ENCODE peak calls at places on chromosomes 16 and 17, in ten cellular contexts. One of them, this sample, is unnamed.

GRCh38 chr16:28837672-28838557 is 8.2 kb downstream of the TUFM start:
- DNase-seq in upper lobe of right lung: no peak
- DNase-seq in hippocampal formation: no peak
- DNase-seq in sigmoid colon: no peak
- DNase-seq in NCI-H2081 treated with DMSO at 0.1 percent for 48 hours: no peak
- DNase-seq in skeletal muscle cell: no peak
- DNase-seq in foreskin fibroblast: peak; percentile 9
- DNase-seq in HS-5: no peak
- DNase-seq in pancreas: no peak
- DNase-seq in stimulated activated CD8-positive, alpha-beta memory T cell treated with anti-CD3 and anti-CD28 coated beads, Interleukin-7, amount 100 ng/mL, for 1 hour: no peak
- DNase-seq in this sample: no peak

GRCh38 chr17:49217651-49218413 is 7.3 kb downstream of the ABI3 start:
- DNase-seq in upper lobe of right lung: peak; percentile 86
- DNase-seq in hippocampal formation: no peak
- DNase-seq in sigmoid colon: peak; percentile 75
- DNase-seq in NCI-H2081 treated with DMSO at 0.1 percent for 48 hours: no peak
- DNase-seq in skeletal muscle cell: no peak
- DNase-seq in foreskin fibroblast: no peak
- DNase-seq in HS-5: no peak
- DNase-seq in pancreas: no peak
- DNase-seq in stimulated activated CD8-positive, alpha-beta memory T cell treated with anti-CD3 and anti-CD28 coated beads, Interleukin-7, amount 100 ng/mL, for 1 hour: no peak
- DNase-seq in this sample: no peak

GRCh38 chr16:66470556-66470955 is 43.5 kb downstream of the BEAN1 start:
- DNase-seq in upper lobe of right lung: no peak
- DNase-seq in hippocampal formation: no peak
- DNase-seq in sigmoid colon: peak; percentile 27
- DNase-seq in NCI-H2081 treated with DMSO at 0.1 percent for 48 hours: no peak
- DNase-seq in skeletal muscle cell: no peak
- DNase-seq in foreskin fibroblast: no peak
- DNase-seq in HS-5: no peak
- DNase-seq in pancreas: no peak
- DNase-seq in stimulated activated CD8-positive, alpha-beta memory T cell treated with anti-CD3 and anti-CD28 coated beads, Interleukin-7, amount 100 ng/mL, for 1 hour: no peak
- DNase-seq in this sample: no peak

GRCh38 chr17:82334204-82334621 is 647 bp upstream of the SECTM1 start:
- DNase-seq in upper lobe of right lung: peak; percentile 68
- DNase-seq in hippocampal formation: no peak
- DNase-seq in sigmoid colon: no peak
- DNase-seq in NCI-H2081 treated with DMSO at 0.1 percent for 48 hours: no peak
- DNase-seq in skeletal muscle cell: no peak
- DNase-seq in foreskin fibroblast: no peak
- DNase-seq in HS-5: no peak
- DNase-seq in pancreas: no peak
- DNase-seq in stimulated activated CD8-positive, alpha-beta memory T cell treated with anti-CD3 and anti-CD28 coated beads, Interleukin-7, amount 100 ng/mL, for 1 hour: no peak
- DNase-seq in this sample: peak; percentile 56

GRCh38 chr16:30121741-30122620 is 1.0 kb downstream of the MAPK3 start:
- DNase-seq in upper lobe of right lung: peak; percentile 67
- DNase-seq in hippocampal formation: peak; percentile 12
- DNase-seq in sigmoid colon: peak; percentile 89
- DNase-seq in NCI-H2081 treated with DMSO at 0.1 percent for 48 hours: no peak
- DNase-seq in skeletal muscle cell: no peak
- DNase-seq in foreskin fibroblast: peak; percentile 40
- DNase-seq in HS-5: no peak
- DNase-seq in pancreas: no peak
- DNase-seq in stimulated activated CD8-positive, alpha-beta memory T cell treated with anti-CD3 and anti-CD28 coated beads, Interleukin-7, amount 100 ng/mL, for 1 hour: no peak
- DNase-seq in this sample: peak; percentile 70

GRCh38 chr17:28320215-28321061 is 1.4 kb downstream of the TMEM97 start:
- DNase-seq in upper lobe of right lung: no peak
- DNase-seq in hippocampal formation: no peak
- DNase-seq in sigmoid colon: no peak
- DNase-seq in NCI-H2081 treated with DMSO at 0.1 percent for 48 hours: no peak
- DNase-seq in skeletal muscle cell: no peak
- DNase-seq in foreskin fibroblast: no peak
- DNase-seq in HS-5: no peak
- DNase-seq in pancreas: no peak
- DNase-seq in stimulated activated CD8-positive, alpha-beta memory T cell treated with anti-CD3 and anti-CD28 coated beads, Interleukin-7, amount 100 ng/mL, for 1 hour: no peak
- DNase-seq in this sample: no peak

GRCh38 chr16:48300391-48300856 is 53.1 kb upstream of the ABCC11 start:
- DNase-seq in upper lobe of right lung: no peak
- DNase-seq in hippocampal formation: no peak
- DNase-seq in sigmoid colon: no peak
- DNase-seq in NCI-H2081 treated with DMSO at 0.1 percent for 48 hours: no peak
- DNase-seq in skeletal muscle cell: peak; percentile 67
- DNase-seq in foreskin fibroblast: peak; percentile 79
- DNase-seq in HS-5: no peak
- DNase-seq in pancreas: no peak
- DNase-seq in stimulated activated CD8-positive, alpha-beta memory T cell treated with anti-CD3 and anti-CD28 coated beads, Interleukin-7, amount 100 ng/mL, for 1 hour: no peak
- DNase-seq in this sample: no peak

GRCh38 chr17:38469875-38470274 is 41.6 kb downstream of the ARHGAP23 start:
- DNase-seq in upper lobe of right lung: no peak
- DNase-seq in hippocampal formation: no peak
- DNase-seq in sigmoid colon: no peak
- DNase-seq in NCI-H2081 treated with DMSO at 0.1 percent for 48 hours: no peak
- DNase-seq in skeletal muscle cell: no peak
- DNase-seq in foreskin fibroblast: peak; percentile 76
- DNase-seq in HS-5: no peak
- DNase-seq in pancreas: no peak
- DNase-seq in stimulated activated CD8-positive, alpha-beta memory T cell treated with anti-CD3 and anti-CD28 coated beads, Interleukin-7, amount 100 ng/mL, for 1 hour: no peak
- DNase-seq in this sample: no peak

GRCh38 chr16:71401988-71402387 is 39.9 kb downstream of the TLE7 start:
- DNase-seq in upper lobe of right lung: no peak
- DNase-seq in hippocampal formation: no peak
- DNase-seq in sigmoid colon: no peak
- DNase-seq in NCI-H2081 treated with DMSO at 0.1 percent for 48 hours: no peak
- DNase-seq in skeletal muscle cell: no peak
- DNase-seq in foreskin fibroblast: no peak
- DNase-seq in HS-5: no peak
- DNase-seq in pancreas: no peak
- DNase-seq in stimulated activated CD8-positive, alpha-beta memory T cell treated with anti-CD3 and anti-CD28 coated beads, Interleukin-7, amount 100 ng/mL, for 1 hour: no peak
- DNase-seq in this sample: no peak

GRCh38 chr17:77354420-77354720 is 213.6 kb downstream of the SEC14L1 start:
- DNase-seq in upper lobe of right lung: no peak
- DNase-seq in hippocampal formation: no peak
- DNase-seq in sigmoid colon: no peak
- DNase-seq in NCI-H2081 treated with DMSO at 0.1 percent for 48 hours: no peak
- DNase-seq in skeletal muscle cell: no peak
- DNase-seq in foreskin fibroblast: no peak
- DNase-seq in HS-5: no peak
- DNase-seq in pancreas: no peak
- DNase-seq in stimulated activated CD8-positive, alpha-beta memory T cell treated with anti-CD3 and anti-CD28 coated beads, Interleukin-7, amount 100 ng/mL, for 1 hour: no peak
- DNase-seq in this sample: no peak

GRCh38 chr16:7967986-7968509 is 622.3 kb downstream of the TMEM114 start:
- DNase-seq in upper lobe of right lung: no peak
- DNase-seq in hippocampal formation: no peak
- DNase-seq in sigmoid colon: no peak
- DNase-seq in NCI-H2081 treated with DMSO at 0.1 percent for 48 hours: no peak
- DNase-seq in skeletal muscle cell: no peak
- DNase-seq in foreskin fibroblast: no peak
- DNase-seq in HS-5: no peak
- DNase-seq in pancreas: no peak
- DNase-seq in stimulated activated CD8-positive, alpha-beta memory T cell treated with anti-CD3 and anti-CD28 coated beads, Interleukin-7, amount 100 ng/mL, for 1 hour: no peak
- DNase-seq in this sample: no peak

GRCh38 chr16:578870-579405 is 9.2 kb downstream of the PIGQ start:
- DNase-seq in upper lobe of right lung: peak; percentile 91
- DNase-seq in hippocampal formation: no peak
- DNase-seq in sigmoid colon: peak; percentile 85
- DNase-seq in NCI-H2081 treated with DMSO at 0.1 percent for 48 hours: no peak
- DNase-seq in skeletal muscle cell: no peak
- DNase-seq in foreskin fibroblast: peak; percentile 83
- DNase-seq in HS-5: no peak
- DNase-seq in pancreas: peak; percentile 73
- DNase-seq in stimulated activated CD8-positive, alpha-beta memory T cell treated with anti-CD3 and anti-CD28 coated beads, Interleukin-7, amount 100 ng/mL, for 1 hour: no peak
- DNase-seq in this sample: no peak

GRCh38 chr17:63675607-63676539 is 24.1 kb downstream of the LIMD2 start:
- DNase-seq in upper lobe of right lung: peak; percentile 83
- DNase-seq in hippocampal formation: no peak
- DNase-seq in sigmoid colon: peak; percentile 84
- DNase-seq in NCI-H2081 treated with DMSO at 0.1 percent for 48 hours: peak; percentile 38
- DNase-seq in skeletal muscle cell: peak; percentile 31
- DNase-seq in foreskin fibroblast: peak; percentile 73
- DNase-seq in HS-5: peak; percentile 60
- DNase-seq in pancreas: peak; percentile 86
- DNase-seq in stimulated activated CD8-positive, alpha-beta memory T cell treated with anti-CD3 and anti-CD28 coated beads, Interleukin-7, amount 100 ng/mL, for 1 hour: no peak
- DNase-seq in this sample: peak; percentile 74

GRCh38 chr17:53628011-53628410 is 194.7 kb upstream of the KIF2B start:
- DNase-seq in upper lobe of right lung: no peak
- DNase-seq in hippocampal formation: no peak
- DNase-seq in sigmoid colon: no peak
- DNase-seq in NCI-H2081 treated with DMSO at 0.1 percent for 48 hours: no peak
- DNase-seq in skeletal muscle cell: peak; percentile 52
- DNase-seq in foreskin fibroblast: peak; percentile 57
- DNase-seq in HS-5: peak; percentile 76
- DNase-seq in pancreas: no peak
- DNase-seq in stimulated activated CD8-positive, alpha-beta memory T cell treated with anti-CD3 and anti-CD28 coated beads, Interleukin-7, amount 100 ng/mL, for 1 hour: no peak
- DNase-seq in this sample: no peak

GRCh38 chr16:71880176-71880575 is 3.8 kb downstream of the ZNF821 start:
- DNase-seq in upper lobe of right lung: no peak
- DNase-seq in hippocampal formation: peak; percentile 9
- DNase-seq in sigmoid colon: no peak
- DNase-seq in NCI-H2081 treated with DMSO at 0.1 percent for 48 hours: no peak
- DNase-seq in skeletal muscle cell: no peak
- DNase-seq in foreskin fibroblast: no peak
- DNase-seq in HS-5: no peak
- DNase-seq in pancreas: no peak
- DNase-seq in stimulated activated CD8-positive, alpha-beta memory T cell treated with anti-CD3 and anti-CD28 coated beads, Interleukin-7, amount 100 ng/mL, for 1 hour: no peak
- DNase-seq in this sample: no peak

GRCh38 chr16:49755291-49755611 is 100.7 kb downstream of the ZNF423 start:
- DNase-seq in upper lobe of right lung: no peak
- DNase-seq in hippocampal formation: peak; percentile 32
- DNase-seq in sigmoid colon: no peak
- DNase-seq in NCI-H2081 treated with DMSO at 0.1 percent for 48 hours: no peak
- DNase-seq in skeletal muscle cell: no peak
- DNase-seq in foreskin fibroblast: peak; percentile 75
- DNase-seq in HS-5: no peak
- DNase-seq in pancreas: no peak
- DNase-seq in stimulated activated CD8-positive, alpha-beta memory T cell treated with anti-CD3 and anti-CD28 coated beads, Interleukin-7, amount 100 ng/mL, for 1 hour: no peak
- DNase-seq in this sample: no peak

GRCh38 chr16:309476-309875 is 26.5 kb downstream of the PDIA2 start:
- DNase-seq in upper lobe of right lung: no peak
- DNase-seq in hippocampal formation: no peak
- DNase-seq in sigmoid colon: no peak
- DNase-seq in NCI-H2081 treated with DMSO at 0.1 percent for 48 hours: no peak
- DNase-seq in skeletal muscle cell: no peak
- DNase-seq in foreskin fibroblast: no peak
- DNase-seq in HS-5: no peak
- DNase-seq in pancreas: no peak
- DNase-seq in stimulated activated CD8-positive, alpha-beta memory T cell treated with anti-CD3 and anti-CD28 coated beads, Interleukin-7, amount 100 ng/mL, for 1 hour: no peak
- DNase-seq in this sample: no peak

GRCh38 chr16:1296688-1297412 is 12.6 kb upstream of the UBE2I start:
- DNase-seq in upper lobe of right lung: no peak
- DNase-seq in hippocampal formation: no peak
- DNase-seq in sigmoid colon: no peak
- DNase-seq in NCI-H2081 treated with DMSO at 0.1 percent for 48 hours: no peak
- DNase-seq in skeletal muscle cell: no peak
- DNase-seq in foreskin fibroblast: peak; percentile 81
- DNase-seq in HS-5: peak; percentile 77
- DNase-seq in pancreas: peak; percentile 61
- DNase-seq in stimulated activated CD8-positive, alpha-beta memory T cell treated with anti-CD3 and anti-CD28 coated beads, Interleukin-7, amount 100 ng/mL, for 1 hour: no peak
- DNase-seq in this sample: no peak

GRCh38 chr16:87824991-87825841 is 44.1 kb downstream of the SLC7A5 start:
- DNase-seq in upper lobe of right lung: no peak
- DNase-seq in hippocampal formation: no peak
- DNase-seq in sigmoid colon: no peak
- DNase-seq in NCI-H2081 treated with DMSO at 0.1 percent for 48 hours: no peak
- DNase-seq in skeletal muscle cell: no peak
- DNase-seq in foreskin fibroblast: no peak
- DNase-seq in HS-5: no peak
- DNase-seq in pancreas: no peak
- DNase-seq in stimulated activated CD8-positive, alpha-beta memory T cell treated with anti-CD3 and anti-CD28 coated beads, Interleukin-7, amount 100 ng/mL, for 1 hour: no peak
- DNase-seq in this sample: no peak

GRCh38 chr16:85074225-85074914 is 37.9 kb downstream of the CIBAR2 start:
- DNase-seq in upper lobe of right lung: no peak
- DNase-seq in hippocampal formation: no peak
- DNase-seq in sigmoid colon: no peak
- DNase-seq in NCI-H2081 treated with DMSO at 0.1 percent for 48 hours: no peak
- DNase-seq in skeletal muscle cell: no peak
- DNase-seq in foreskin fibroblast: no peak
- DNase-seq in HS-5: no peak
- DNase-seq in pancreas: no peak
- DNase-seq in stimulated activated CD8-positive, alpha-beta memory T cell treated with anti-CD3 and anti-CD28 coated beads, Interleukin-7, amount 100 ng/mL, for 1 hour: no peak
- DNase-seq in this sample: no peak

GRCh38 chr16:17369441-17369951 is 101.3 kb downstream of the XYLT1 start:
- DNase-seq in upper lobe of right lung: peak; percentile 72
- DNase-seq in hippocampal formation: peak; percentile 26
- DNase-seq in sigmoid colon: no peak
- DNase-seq in NCI-H2081 treated with DMSO at 0.1 percent for 48 hours: no peak
- DNase-seq in skeletal muscle cell: no peak
- DNase-seq in foreskin fibroblast: no peak
- DNase-seq in HS-5: no peak
- DNase-seq in pancreas: no peak
- DNase-seq in stimulated activated CD8-positive, alpha-beta memory T cell treated with anti-CD3 and anti-CD28 coated beads, Interleukin-7, amount 100 ng/mL, for 1 hour: peak; percentile 53
- DNase-seq in this sample: no peak

GRCh38 chr16:27769561-27770222 is 219.7 kb downstream of the KATNIP start:
- DNase-seq in upper lobe of right lung: peak; percentile 53
- DNase-seq in hippocampal formation: no peak
- DNase-seq in sigmoid colon: no peak
- DNase-seq in NCI-H2081 treated with DMSO at 0.1 percent for 48 hours: no peak
- DNase-seq in skeletal muscle cell: no peak
- DNase-seq in foreskin fibroblast: no peak
- DNase-seq in HS-5: no peak
- DNase-seq in pancreas: no peak
- DNase-seq in stimulated activated CD8-positive, alpha-beta memory T cell treated with anti-CD3 and anti-CD28 coated beads, Interleukin-7, amount 100 ng/mL, for 1 hour: no peak
- DNase-seq in this sample: no peak

GRCh38 chr16:10688291-10688690 is 6.4 kb downstream of the TEKT5 start:
- DNase-seq in upper lobe of right lung: peak; percentile 84
- DNase-seq in hippocampal formation: no peak
- DNase-seq in sigmoid colon: no peak
- DNase-seq in NCI-H2081 treated with DMSO at 0.1 percent for 48 hours: no peak
- DNase-seq in skeletal muscle cell: no peak
- DNase-seq in foreskin fibroblast: no peak
- DNase-seq in HS-5: no peak
- DNase-seq in pancreas: peak; percentile 12
- DNase-seq in stimulated activated CD8-positive, alpha-beta memory T cell treated with anti-CD3 and anti-CD28 coated beads, Interleukin-7, amount 100 ng/mL, for 1 hour: no peak
- DNase-seq in this sample: no peak

GRCh38 chr16:84735846-84736586 is 36.2 kb downstream of the USP10 start:
- DNase-seq in upper lobe of right lung: no peak
- DNase-seq in hippocampal formation: no peak
- DNase-seq in sigmoid colon: no peak
- DNase-seq in NCI-H2081 treated with DMSO at 0.1 percent for 48 hours: no peak
- DNase-seq in skeletal muscle cell: no peak
- DNase-seq in foreskin fibroblast: no peak
- DNase-seq in HS-5: no peak
- DNase-seq in pancreas: no peak
- DNase-seq in stimulated activated CD8-positive, alpha-beta memory T cell treated with anti-CD3 and anti-CD28 coated beads, Interleukin-7, amount 100 ng/mL, for 1 hour: no peak
- DNase-seq in this sample: no peak

GRCh38 chr17:77783991-77784820 is 174.3 kb upstream of the TNRC6C start:
- DNase-seq in upper lobe of right lung: no peak
- DNase-seq in hippocampal formation: no peak
- DNase-seq in sigmoid colon: no peak
- DNase-seq in NCI-H2081 treated with DMSO at 0.1 percent for 48 hours: no peak
- DNase-seq in skeletal muscle cell: no peak
- DNase-seq in foreskin fibroblast: no peak
- DNase-seq in HS-5: no peak
- DNase-seq in pancreas: no peak
- DNase-seq in stimulated activated CD8-positive, alpha-beta memory T cell treated with anti-CD3 and anti-CD28 coated beads, Interleukin-7, amount 100 ng/mL, for 1 hour: peak; percentile 48
- DNase-seq in this sample: no peak

This sample was measured in ovary.